ENCODE peak calls at places on chromosomes 11 and 22, in six cellular contexts. P, D, X, L, G and Z are unnamed samples.

GRCh38 chr22:49838771-49839717 is 11.4 kb upstream of the BRD1 start:
- DNase-seq in G (no peak), D (peak), L (no peak), P (no peak), X (no peak), Z (peak)

GRCh38 chr11:8810331-8811301 is 100.4 kb upstream of the AKIP1 start:
- DNase-seq in G (peak), X (peak), L (peak), P (no peak), D (no peak), Z (no peak)

GRCh38 chr22:46829140-46829891 is 66.9 kb downstream of the TBC1D22A start:
- DNase-seq in X (no peak), L (no peak), G (peak), P (peak), D (no peak), Z (no peak)

GRCh38 chr11:131392528-131393255 is 22.3 kb downstream of the NTM start:
- DNase-seq in D (no peak), X (peak), P (peak), G (no peak), L (no peak), Z (peak)

GRCh38 chr11:47186076-47186936 is at the start of gene PACSIN3:
- DNase-seq in G (peak), P (peak), L (peak), X (peak), D (no peak), Z (no peak)

GRCh38 chr22:41742918-41743317 is 43.6 kb downstream of the MEI1 start:
- DNase-seq in X (peak), P (no peak), L (no peak), G (no peak), D (no peak), Z (no peak)

GRCh38 chr11:35235944-35236666 is 97.1 kb downstream of the CD44 start:
- DNase-seq in P (peak), G (no peak), D (no peak), X (no peak), L (no peak), Z (no peak)

GRCh38 chr22:25357056-25357455 is 137.6 kb downstream of the CRYBB2 start:
- DNase-seq in X (no peak), D (no peak), P (no peak), G (no peak), L (no peak), Z (no peak)

GRCh38 chr11:96101146-96101545 is 177.2 kb upstream of the MTMR2 start:
- DNase-seq in G (no peak), L (no peak), P (no peak), X (no peak), D (no peak), Z (no peak)

GRCh38 chr11:64120951-64121569 is 44.9 kb downstream of the MACROD1 start:
- DNase-seq in D (no peak), P (peak), G (no peak), X (no peak), L (no peak), Z (no peak)

GRCh38 chr11:2857918-2858317 is 27.7 kb downstream of the CDKN1C start:
- DNase-seq in P (no peak), G (peak), D (no peak), X (no peak), L (no peak), Z (no peak)

GRCh38 chr22:23714596-23715588 is 24.1 kb downstream of the RGL4 start:
- DNase-seq in X (peak), G (no peak), L (no peak), P (no peak), D (no peak), Z (no peak)

GRCh38 chr11:1939006-1939626 is 8.0 kb upstream of the MRPL23 start:
- DNase-seq in G (peak), L (no peak), D (no peak), P (no peak), X (no peak), Z (peak)

GRCh38 chr11:132202621-132203020 is 832.2 kb downstream of the NTM start:
- DNase-seq in P (no peak), G (no peak), D (no peak), L (no peak), X (no peak), Z (no peak)

GRCh38 chr11:123291201-123291869 is 96.3 kb upstream of the CLMP start:
- DNase-seq in G (no peak), P (no peak), L (no peak), X (no peak), D (no peak), Z (no peak)

GRCh38 chr11:60987577-60988277 is 16.2 kb downstream of the CD6 start:
- DNase-seq in G (no peak), L (no peak), P (no peak), X (no peak), D (no peak), Z (no peak)

GRCh38 chr22:47631571-47632102 is 869.2 kb downstream of the TBC1D22A start:
- DNase-seq in L (no peak), X (peak), G (peak), D (no peak), P (no peak), Z (no peak)

GRCh38 chr11:134739136-134739535 is 327.1 kb upstream of the B3GAT1 start:
- DNase-seq in X (no peak), D (no peak), L (no peak), G (no peak), P (no peak), Z (no peak)

GRCh38 chr11:134742228-134742612 is 330.2 kb upstream of the B3GAT1 start:
- DNase-seq in P (no peak), X (no peak), D (no peak), L (peak), G (no peak), Z (no peak)

GRCh38 chr11:134741453-134742227 is 329.6 kb upstream of the B3GAT1 start:
- DNase-seq in P (no peak), G (no peak), D (no peak), X (no peak), L (peak), Z (no peak)

GRCh38 chr11:134738581-134738980 is 326.5 kb upstream of the B3GAT1 start:
- DNase-seq in D (no peak), X (no peak), G (no peak), P (no peak), L (no peak), Z (no peak)

GRCh38 chr11:134740590-134741342 is 328.7 kb upstream of the B3GAT1 start:
- DNase-seq in P (no peak), L (no peak), G (no peak), X (no peak), D (no peak), Z (no peak)
- TF ChIP-seq MAX in P (no peak), L (no peak), G (no peak), X (no peak), D (no peak), Z (no peak)

GRCh38 chr11:117842131-117842941 is 17.8 kb upstream of the FXYD2 start:
- DNase-seq in G (no peak), D (no peak), P (no peak), X (peak), L (no peak), Z (peak)

GRCh38 chr11:117840881-117841581 is 16.5 kb upstream of the FXYD2 start:
- DNase-seq in D (no peak), L (no peak), P (no peak), X (no peak), G (no peak), Z (no peak)

GRCh38 chr11:117839936-117840813 is 15.6 kb upstream of the FXYD2 start:
- DNase-seq in L (no peak), G (no peak), D (no peak), X (no peak), P (no peak), Z (no peak)

GRCh38 chr11:117839234-117839882 is 14.8 kb upstream of the FXYD2 start:
- DNase-seq in G (no peak), L (no peak), D (no peak), P (no peak), X (no peak), Z (peak)

GRCh38 chr11:117841582-117842031 is 17.1 kb upstream of the FXYD2 start:
- DNase-seq in L (no peak), D (no peak), X (no peak), G (no peak), P (no peak), Z (no peak)
- TF ChIP-seq CHD2 in L (no peak), D (no peak), X (no peak), G (no peak), P (no peak), Z (no peak)

DNA sequence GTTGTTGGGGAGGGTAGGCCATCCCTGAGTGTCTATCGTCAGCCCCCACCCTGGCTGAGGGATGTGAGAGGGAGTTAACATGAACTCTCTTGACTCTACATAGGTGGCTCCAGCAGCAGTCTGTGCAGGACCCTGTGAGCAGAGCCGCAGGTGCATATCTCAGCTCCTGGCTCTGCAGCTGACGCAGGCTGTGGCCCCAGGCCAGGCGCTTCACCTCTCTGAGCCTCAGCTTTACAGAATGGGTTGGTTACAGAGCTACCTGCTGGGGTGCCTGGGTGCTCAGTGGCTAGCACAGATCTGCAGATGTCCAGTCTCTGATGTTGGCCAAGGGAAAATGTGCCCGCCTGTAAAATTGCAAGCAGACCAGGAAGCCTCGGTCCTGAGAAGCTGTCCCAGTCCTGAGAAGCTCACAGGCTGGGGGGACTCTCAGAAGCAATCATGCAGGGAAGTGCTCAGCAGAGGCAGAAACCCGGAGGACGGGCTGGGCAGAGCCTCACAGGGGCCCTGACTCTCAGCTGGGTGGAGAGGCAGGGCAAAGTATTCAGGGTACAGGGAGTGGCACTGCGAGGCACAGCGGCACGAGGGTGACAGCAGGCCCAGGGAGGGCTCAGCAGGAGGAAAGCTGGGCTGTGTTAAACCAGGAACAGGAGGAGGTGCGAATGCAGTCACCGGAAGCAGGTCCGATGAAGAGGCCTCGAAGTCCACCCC is 15.9 kb upstream of the LRP5 start:
- DNase-seq in G (no peak), X (no peak), D (no peak), P (no peak), L (no peak), Z (no peak)
- TF ChIP-seq MAX in G (no peak), X (no peak), D (no peak), P (no peak), L (no peak), Z (no peak)

DNA sequence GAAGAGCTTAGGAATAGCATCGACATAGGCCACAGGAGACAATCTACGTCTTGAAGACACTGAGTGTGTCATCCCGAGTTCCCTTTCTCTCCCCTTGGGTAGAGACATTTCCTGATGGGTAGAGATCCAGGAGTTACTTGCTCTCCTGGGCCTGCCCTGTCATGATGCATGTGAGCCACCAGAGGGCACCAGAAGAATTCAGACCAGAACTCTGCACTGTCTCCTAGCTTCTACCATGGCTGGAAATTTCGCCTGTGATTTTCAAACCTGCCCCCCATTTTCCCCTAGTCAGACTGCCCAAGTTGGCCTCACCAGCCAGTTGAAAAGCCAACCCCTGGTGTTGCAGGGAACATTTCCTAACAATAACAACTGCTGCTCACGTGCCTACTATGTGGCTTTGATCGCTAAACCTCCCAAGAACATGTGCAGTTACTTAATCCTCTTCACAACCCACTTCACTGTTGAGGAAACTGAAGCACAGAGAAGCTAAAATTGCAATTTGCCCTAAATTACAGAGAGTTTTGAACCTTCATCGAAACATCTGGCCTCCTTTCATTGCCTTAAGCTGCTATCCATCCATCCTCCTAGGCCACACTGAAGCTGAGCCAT is 47.2 kb downstream of the C11orf58 start:
- DNase-seq in P (peak), G (peak), D (peak), X (peak), L (peak), Z (peak)
- TF ChIP-seq CHD2 in P (no peak), G (no peak), D (no peak), X (no peak), L (no peak), Z (no peak)

DNA sequence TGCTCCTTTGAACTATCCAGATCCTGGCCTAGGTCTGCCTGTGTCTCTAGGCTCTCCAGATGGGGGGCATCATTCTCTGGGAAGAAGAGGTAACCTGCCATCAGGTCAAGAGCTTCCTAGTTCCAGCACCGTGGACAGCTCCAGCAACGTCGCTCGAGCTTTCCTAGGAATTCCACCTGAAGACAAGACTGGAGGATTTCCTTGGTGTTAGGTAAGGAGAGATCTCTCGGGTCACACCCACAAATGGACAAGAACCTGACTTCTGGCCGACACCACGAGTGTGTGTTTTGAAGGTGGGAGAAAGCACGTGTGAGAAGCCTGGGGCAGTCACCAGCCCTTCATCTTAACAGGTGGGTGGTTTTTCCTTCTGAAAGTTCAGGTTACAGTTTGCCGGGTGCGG is 1.2 kb downstream of the PRG3 start:
- DNase-seq in L (no peak), G (no peak), X (peak), D (no peak), P (peak), Z (peak)
- TF ChIP-seq MAX in L (no peak), G (no peak), X (peak), D (no peak), P (no peak), Z (no peak)

GRCh38 chr11:117492578-117493251 is 165.1 kb downstream of the CEP164 start:
- DNase-seq in G (peak), D (no peak), X (no peak), P (no peak), L (no peak), Z (peak)
- TF ChIP-seq CHD2 in G (no peak), D (no peak), X (no peak), P (no peak), L (no peak), Z (no peak)

GRCh38 chr11:65419460-65419772 is 3.2 kb upstream of the NEAT1 start:
- DNase-seq in X (no peak), G (no peak), P (no peak), D (no peak), L (no peak), Z (no peak)

GRCh38 chr11:65417702-65418430 is 4.7 kb upstream of the NEAT1 start:
- DNase-seq in D (no peak), G (peak), X (peak), P (no peak), L (no peak), Z (peak)

GRCh38 chr11:65419773-65420481 is 2.7 kb upstream of the NEAT1 start:
- DNase-seq in D (no peak), P (peak), G (peak), X (peak), L (peak), Z (peak)

GRCh38 chr11:65418431-65418680 is 4.2 kb upstream of the NEAT1 start:
- DNase-seq in G (no peak), D (no peak), X (no peak), L (no peak), P (no peak), Z (no peak)

GRCh38 chr11:65418681-65419459 is 3.7 kb upstream of the NEAT1 start:
- DNase-seq in X (peak), G (peak), D (peak), L (peak), P (peak), Z (peak)
- TF ChIP-seq MAX in X (peak), G (peak), D (peak), L (no peak), P (peak), Z (peak)

DNA sequence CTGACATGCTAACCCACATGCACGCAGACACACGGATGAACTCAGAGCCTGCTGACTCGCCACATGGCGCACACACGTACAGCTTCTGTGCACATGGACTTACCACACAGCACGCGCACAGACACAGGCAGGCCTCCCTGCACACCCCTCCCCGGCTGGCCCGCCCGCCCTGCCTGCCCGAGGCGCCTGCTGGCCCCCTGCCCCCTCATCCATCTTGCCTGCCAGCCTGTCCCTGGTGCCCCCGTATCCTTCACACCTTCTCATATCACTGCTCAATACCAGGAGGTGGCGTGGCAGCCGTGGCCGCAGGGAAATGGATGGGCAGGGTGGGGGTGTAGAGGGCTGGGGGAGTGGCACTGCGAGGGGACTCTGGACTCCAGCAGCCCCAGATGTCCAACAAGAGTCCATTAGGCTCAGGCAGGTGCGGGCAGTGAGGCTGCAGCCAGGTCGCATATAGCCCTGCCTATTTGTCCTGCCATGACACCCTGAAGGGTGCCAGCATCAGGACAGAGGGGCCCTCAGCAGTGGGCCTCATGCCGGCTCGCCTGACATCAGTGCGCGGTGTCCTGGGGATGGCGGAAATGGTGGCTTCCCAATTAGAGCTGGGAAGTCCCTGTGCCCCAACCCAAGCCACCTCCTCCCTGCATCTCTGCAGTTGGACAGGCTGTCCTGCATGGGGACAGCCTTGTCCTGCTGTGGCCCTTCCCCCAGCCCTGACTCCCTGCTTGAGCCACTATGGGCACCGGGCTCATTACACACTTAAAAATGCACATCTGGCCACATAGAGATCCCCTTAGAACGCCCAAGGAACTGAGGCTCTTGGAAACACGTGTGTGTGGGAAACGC is 2.0 kb upstream of the TBX10 start:
- DNase-seq in G (no peak), X (no peak), D (no peak), L (peak), P (no peak), Z (no peak)
- TF ChIP-seq CHD2 in G (no peak), X (no peak), D (no peak), L (no peak), P (no peak), Z (no peak)